ENCODE peak calls at places on chromosomes 7 and 10, in eight cellular contexts. R is stomach, B is aorta, M is neural progenitor cell, W is choroid plexus epithelial cell, E is cardiac muscle cell, Q is tibial artery, D is AG09309. C is an unnamed sample.

GRCh38 chr7:108046952-108047506 is 44.1 kb upstream of the LAMB1 start:
- DNase-seq in R (no peak), B (no peak), M (no peak), W (no peak), E (no peak), Q (no peak), D (no peak), C (no peak)

GRCh38 chr7:147524726-147525245 is 1065.8 kb upstream of the C7orf33 start:
- DNase-seq in R (no peak), B (no peak), M (no peak), W (no peak), E (no peak), Q (no peak), D (no peak), C (no peak)

GRCh38 chr10:83045731-83046130 is 1093.6 kb upstream of the GHITM start:
- DNase-seq in R (no peak), B (no peak), M (no peak), W (no peak), E (no peak), Q (no peak), D (no peak), C (no peak)

GRCh38 chr7:1425292-1426136 is 33.8 kb downstream of the MICALL2 start:
- DNase-seq in R (no peak), B (no peak), M (peak; percentile 45), W (peak; percentile 26), E (peak; percentile 20), Q (no peak), D (no peak), C (no peak)

GRCh38 chr10:101389986-101390531 is 36.1 kb downstream of the BTRC start:
- DNase-seq in R (no peak), B (no peak), M (no peak), W (no peak), E (no peak), Q (no peak), D (no peak), C (no peak)

GRCh38 chr7:39595102-39595620 is 28.2 kb upstream of the RALA start:
- DNase-seq in R (no peak), B (no peak), M (no peak), W (peak; percentile 64), E (no peak), Q (no peak), D (no peak), C (no peak)

GRCh38 chr10:24722676-24723385 is 856 bp downstream of the ARHGAP21 start:
- DNase-seq in R (peak; percentile 68), B (peak; percentile 80), M (peak; percentile 88), W (peak; percentile 54), E (peak; percentile 85), Q (peak; percentile 82), D (no peak), C (no peak)

GRCh38 chr7:158828343-158829020 is 827 bp downstream of the ESYT2 start:
- DNase-seq in R (peak; percentile 56), B (peak; percentile 67), M (peak; percentile 72), W (peak; percentile 34), E (peak; percentile 73), Q (peak; percentile 81), D (no peak), C (no peak)

GRCh38 chr7:29764227-29764626 is 42.1 kb upstream of the WIPF3 start:
- DNase-seq in R (peak; percentile 55), B (no peak), M (peak; percentile 53), W (no peak), E (peak; percentile 31), Q (no peak), D (no peak), C (no peak)

GRCh38 chr10:88477343-88478085 is 105.6 kb downstream of the RNLS start:
- DNase-seq in R (no peak), B (no peak), M (no peak), W (peak; percentile 67), E (no peak), Q (no peak), D (no peak), C (no peak)

GRCh38 chr7:126535176-126535575 is 717.6 kb downstream of the GRM8 start:
- DNase-seq in R (no peak), B (no peak), M (no peak), W (no peak), E (no peak), Q (no peak), D (no peak), C (no peak)

GRCh38 chr7:72109566-72109965 is 302.6 kb downstream of the CALN1 start:
- DNase-seq in R (no peak), B (no peak), M (no peak), W (no peak), E (no peak), Q (no peak), D (no peak), C (no peak)

GRCh38 chr10:86047588-86047987 is 319.0 kb downstream of the GRID1 start:
- DNase-seq in R (no peak), B (no peak), M (no peak), W (no peak), E (no peak), Q (no peak), D (no peak), C (no peak)

GRCh38 chr7:50730459-50731400 is 52.0 kb downstream of the GRB10 start:
- DNase-seq in R (no peak), B (no peak), M (peak; percentile 24), W (no peak), E (no peak), Q (no peak), D (no peak), C (no peak)

GRCh38 chr10:112115781-112116385 is 67.7 kb downstream of the GPAM start:
- DNase-seq in R (peak; percentile 46), B (no peak), M (peak; percentile 60), W (peak; percentile 60), E (peak; percentile 55), Q (no peak), D (no peak), C (no peak)

GRCh38 chr7:141074997-141075396 is 1.1 kb downstream of the TMEM178B start:
- DNase-seq in R (no peak), B (no peak), M (no peak), W (no peak), E (no peak), Q (no peak), D (no peak), C (no peak)
- H3K4me3 ChIP-seq in R (peak overlapping the region; percentile 63), B (no peak overlapping the region), M (peak overlapping the region; percentile 81), W (no peak overlapping the region), E (no peak overlapping the region), Q (no peak overlapping the region), D (no peak overlapping the region), C (no peak overlapping the region)

GRCh38 chr10:5449227-5449626 is 36.9 kb downstream of the NET1 start:
- DNase-seq in R (no peak), B (no peak), M (no peak), W (no peak), E (no peak), Q (no peak), D (no peak), C (no peak)

GRCh38 chr10:5447611-5448071 is 35.3 kb downstream of the NET1 start:
- DNase-seq in R (no peak), B (no peak), M (peak; percentile 33), W (no peak), E (no peak), Q (no peak), D (no peak), C (no peak)

GRCh38 chr10:5449823-5450222 is 37.5 kb downstream of the NET1 start:
- DNase-seq in R (no peak), B (no peak), M (peak; percentile 45), W (peak; percentile 87), E (no peak), Q (no peak), D (no peak), C (peak; percentile 82)

GRCh38 chr10:5447071-5447470 is 34.7 kb downstream of the NET1 start:
- DNase-seq in R (no peak), B (no peak), M (no peak), W (peak; percentile 46), E (no peak), Q (no peak), D (no peak), C (no peak)

DNA sequence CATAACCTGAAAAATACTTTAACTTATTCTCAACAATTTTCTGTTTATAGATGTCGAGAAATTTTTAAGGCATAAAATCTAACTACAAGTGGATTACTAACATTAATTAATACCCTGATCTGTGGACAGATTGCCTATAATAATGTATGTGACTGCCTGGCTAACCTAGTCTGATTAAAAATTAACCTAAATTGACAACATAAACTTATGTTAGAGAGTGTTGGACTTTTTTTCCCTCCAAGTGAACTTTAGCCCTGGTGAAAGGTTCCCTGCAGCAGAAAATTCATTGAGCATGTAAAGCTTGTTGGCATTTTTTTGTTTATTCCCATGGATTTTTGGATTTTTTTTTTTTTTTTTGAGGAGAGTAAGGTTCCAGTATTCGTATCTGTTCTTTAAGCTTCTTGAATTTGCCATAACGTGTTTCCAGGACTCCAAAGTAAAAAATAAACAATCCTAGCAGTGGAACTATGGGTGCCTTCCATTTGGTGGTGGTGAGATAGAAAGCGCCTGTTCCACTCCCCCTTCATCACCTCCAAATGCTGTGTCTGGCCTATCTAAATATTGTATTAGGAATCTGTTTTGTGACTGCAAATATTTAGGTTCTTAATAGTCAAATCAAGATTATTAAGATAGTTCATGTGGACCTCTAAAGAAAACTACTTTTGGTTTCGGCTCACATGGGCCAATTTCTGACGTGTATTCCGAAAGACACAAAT is 36.1 kb downstream of the NET1 start:
- DNase-seq in R (no peak), B (no peak), M (no peak), W (no peak), E (no peak), Q (no peak), D (no peak), C (no peak)
- H3K4me3 ChIP-seq in R (peak overlapping the region; percentile 57), B (peak overlapping the region; percentile 100), M (peak overlapping the region; percentile 44), W (no peak overlapping the region), E (peak overlapping the region; percentile 44), Q (peak overlapping the region; percentile 76), D (peak overlapping the region; percentile 66), C (peak overlapping the region; percentile 67)

GRCh38 chr7:15582773-15583172 is 21.0 kb upstream of the AGMO start:
- DNase-seq in R (no peak), B (no peak), M (no peak), W (no peak), E (no peak), Q (no peak), D (no peak), C (no peak)
- H3K4me3 ChIP-seq in R (no peak overlapping the region), B (no peak overlapping the region), M (no peak overlapping the region), W (no peak overlapping the region), E (no peak overlapping the region), Q (no peak overlapping the region), D (no peak overlapping the region), C (no peak overlapping the region)

GRCh38 chr10:28945959-28946358 is 268.6 kb downstream of the BAMBI start:
- DNase-seq in R (no peak), B (no peak), M (no peak), W (no peak), E (no peak), Q (no peak), D (no peak), C (no peak)

GRCh38 chr10:28938745-28939144 is 261.4 kb downstream of the BAMBI start:
- DNase-seq in R (no peak), B (no peak), M (no peak), W (peak; percentile 52), E (no peak), Q (no peak), D (no peak), C (no peak)

GRCh38 chr10:28940158-28940888 is 263.0 kb downstream of the BAMBI start:
- DNase-seq in R (no peak), B (no peak), M (no peak), W (peak; percentile 13), E (no peak), Q (no peak), D (no peak), C (no peak)

GRCh38 chr10:28939352-28940157 is 262.2 kb downstream of the BAMBI start:
- DNase-seq in R (peak; percentile 34), B (peak; percentile 77), M (peak; percentile 97), W (peak; percentile 96), E (peak; percentile 34), Q (peak; percentile 81), D (peak; percentile 34), C (peak; percentile 35)

GRCh38 chr10:28942012-28942411 is 264.7 kb downstream of the BAMBI start:
- DNase-seq in R (no peak), B (no peak), M (no peak), W (no peak), E (no peak), Q (no peak), D (no peak), C (no peak)
- H3K4me3 ChIP-seq in R (no peak overlapping the region), B (no peak overlapping the region), M (no peak overlapping the region), W (no peak overlapping the region), E (no peak overlapping the region), Q (no peak overlapping the region), D (no peak overlapping the region), C (no peak overlapping the region)

C was measured in skeletal muscle cell.